ENCODE peak calls at places on chromosomes 3 and 15, in nine cellular contexts. L, X, V, B, A, Y, D, Z and N are unnamed samples.

GRCh38 chr3:121508384-121508783 is 37.4 kb downstream of the POLQ start:
- DNase-seq in L (no peak), X (no peak), V (no peak), B (no peak), A (no peak), Y (no peak), D (no peak), Z (no peak), N (no peak)

GRCh38 chr3:28916713-28917499 is 364.0 kb upstream of the RBMS3 start:
- DNase-seq in L (peak; percentile 12), X (peak; percentile 37), V (peak; percentile 33), B (peak; percentile 27), A (peak; percentile 65), Y (peak; percentile 78), D (no peak), Z (peak; percentile 18), N (peak; percentile 27)

GRCh38 chr3:152471814-152472605 is 203.3 kb downstream of the MBNL1 start:
- DNase-seq in L (peak; percentile 41), X (peak; percentile 73), V (peak; percentile 77), B (peak; percentile 7), A (peak; percentile 54), Y (no peak), D (peak; percentile 74), Z (no peak), N (peak; percentile 62)

GRCh38 chr3:82567029-82567600 is 805.7 kb upstream of the GBE1 start:
- DNase-seq in L (no peak), X (no peak), V (no peak), B (no peak), A (no peak), Y (no peak), D (no peak), Z (no peak), N (no peak)

GRCh38 chr3:70885636-70886035 is 573.2 kb upstream of the MDFIC2 start:
- DNase-seq in L (no peak), X (no peak), V (no peak), B (no peak), A (no peak), Y (no peak), D (no peak), Z (no peak), N (no peak)

GRCh38 chr3:123759311-123759710 is 124.8 kb downstream of the MYLK start:
- DNase-seq in L (no peak), X (no peak), V (no peak), B (no peak), A (no peak), Y (no peak), D (no peak), Z (no peak), N (no peak)

GRCh38 chr3:55202320-55202719 is 274.5 kb upstream of the LRTM1 start:
- DNase-seq in L (no peak), X (no peak), V (no peak), B (no peak), A (peak; percentile 95), Y (no peak), D (no peak), Z (no peak), N (no peak)

GRCh38 chr3:25582242-25582641 is 82.5 kb downstream of the TOP2B start:
- DNase-seq in L (no peak), X (no peak), V (no peak), B (no peak), A (peak; percentile 96), Y (no peak), D (no peak), Z (no peak), N (no peak)

GRCh38 chr15:76346666-76347506 is 10.3 kb downstream of the ISL2 start:
- DNase-seq in L (no peak), X (no peak), V (peak; percentile 38), B (no peak), A (peak; percentile 51), Y (no peak), D (no peak), Z (no peak), N (no peak)

GRCh38 chr15:78726870-78727551 is 84.3 kb downstream of the ADAMTS7 start:
- DNase-seq in L (no peak), X (no peak), V (peak; percentile 33), B (no peak), A (no peak), Y (no peak), D (peak; percentile 28), Z (no peak), N (no peak)

GRCh38 chr3:4983739-4984510 is 4.7 kb downstream of the BHLHE40 start:
- DNase-seq in L (no peak), X (peak; percentile 63), V (peak; percentile 72), B (no peak), A (peak; percentile 92), Y (peak; percentile 82), D (peak; percentile 41), Z (no peak), N (no peak)

GRCh38 chr15:55873024-55873745 is 120.2 kb downstream of the NEDD4 start:
- DNase-seq in L (no peak), X (no peak), V (no peak), B (no peak), A (peak; percentile 13), Y (no peak), D (no peak), Z (no peak), N (no peak)

GRCh38 chr3:58824285-58824684 is 157.7 kb upstream of the FAM3D start:
- DNase-seq in L (peak; percentile 51), X (no peak), V (peak; percentile 79), B (peak; percentile 31), A (peak; percentile 73), Y (peak; percentile 35), D (peak; percentile 74), Z (no peak), N (no peak)

GRCh38 chr3:196849180-196849721 is 18.5 kb upstream of the SENP5 start:
- DNase-seq in L (no peak), X (no peak), V (no peak), B (no peak), A (no peak), Y (no peak), D (no peak), Z (no peak), N (no peak)

GRCh38 chr3:138786788-138787276 is 47.9 kb downstream of the PIK3CB start:
- DNase-seq in L (no peak), X (no peak), V (no peak), B (no peak), A (peak; percentile 50), Y (no peak), D (no peak), Z (no peak), N (no peak)

GRCh38 chr15:20356444-20357138 is 185.0 kb downstream of the GOLGA6L6 start:
- DNase-seq in L (peak; percentile 35), X (peak; percentile 15), V (peak; percentile 40), B (no peak), A (no peak), Y (peak; percentile 83), D (peak; percentile 69), Z (no peak), N (no peak)

GRCh38 chr3:136329593-136329992 is 79.5 kb downstream of the PCCB start:
- DNase-seq in L (no peak), X (no peak), V (no peak), B (no peak), A (no peak), Y (no peak), D (no peak), Z (no peak), N (no peak)
- H3K27ac ChIP-seq in L (no peak overlapping the region), X (no peak overlapping the region), V (no peak overlapping the region), B (no peak overlapping the region), A (no peak overlapping the region), Y (no peak overlapping the region), D (no peak overlapping the region), Z (no peak overlapping the region), N (no peak overlapping the region)

DNA sequence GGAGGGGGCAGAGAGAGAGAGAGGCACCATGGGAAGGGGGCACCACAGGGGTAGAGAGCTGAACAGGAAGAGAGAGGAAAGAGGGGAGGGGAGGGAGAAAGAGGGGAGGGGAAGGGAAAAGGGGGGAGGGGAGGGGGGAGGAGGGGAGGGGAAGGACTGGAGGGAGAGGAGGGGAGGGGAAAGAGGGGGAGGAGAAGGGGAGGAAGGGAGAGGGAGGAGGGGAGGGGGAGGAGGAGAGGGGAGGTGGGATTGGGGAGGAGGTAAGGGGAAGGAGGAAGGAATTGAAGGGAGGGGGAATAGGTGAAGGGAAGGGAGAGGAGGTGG is 14.5 kb upstream of the TMEM115 start:
- DNase-seq in L (no peak), X (no peak), V (no peak), B (no peak), A (no peak), Y (no peak), D (no peak), Z (no peak), N (no peak)
- H3K27ac ChIP-seq in L (peak overlapping the region; percentile 61), X (no peak overlapping the region), V (no peak overlapping the region), B (no peak overlapping the region), A (no peak overlapping the region), Y (no peak overlapping the region), D (no peak overlapping the region), Z (no peak overlapping the region), N (no peak overlapping the region)

DNA sequence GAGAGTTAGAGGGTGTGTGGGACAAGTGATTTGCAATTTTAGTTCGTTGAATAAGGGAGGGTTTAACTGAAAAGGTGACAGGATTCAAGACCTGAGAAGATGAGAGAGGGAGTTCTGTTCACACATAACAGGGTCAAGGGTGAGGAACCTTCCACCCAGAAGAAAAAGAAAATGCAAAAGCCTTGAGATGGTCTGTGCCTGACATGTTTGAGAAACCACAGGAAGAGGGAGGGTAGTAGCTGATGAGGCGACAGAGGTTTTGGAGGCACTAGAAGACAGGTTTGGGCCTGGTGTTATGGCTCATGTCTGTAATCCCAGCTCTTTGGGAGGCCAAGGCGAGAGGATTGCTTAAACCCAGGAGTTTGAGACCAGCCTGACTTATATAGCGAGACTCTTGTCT is 616 bp upstream of the SLC25A20 start:
- DNase-seq in L (no peak), X (no peak), V (no peak), B (no peak), A (no peak), Y (no peak), D (no peak), Z (no peak), N (no peak)
- H3K27ac ChIP-seq in L (no peak overlapping the region), X (peak overlapping the region; percentile 82), V (peak overlapping the region; percentile 88), B (peak overlapping the region; percentile 55), A (no peak overlapping the region), Y (no peak overlapping the region), D (peak overlapping the region; percentile 80), Z (no peak overlapping the region), N (no peak overlapping the region)

DNA sequence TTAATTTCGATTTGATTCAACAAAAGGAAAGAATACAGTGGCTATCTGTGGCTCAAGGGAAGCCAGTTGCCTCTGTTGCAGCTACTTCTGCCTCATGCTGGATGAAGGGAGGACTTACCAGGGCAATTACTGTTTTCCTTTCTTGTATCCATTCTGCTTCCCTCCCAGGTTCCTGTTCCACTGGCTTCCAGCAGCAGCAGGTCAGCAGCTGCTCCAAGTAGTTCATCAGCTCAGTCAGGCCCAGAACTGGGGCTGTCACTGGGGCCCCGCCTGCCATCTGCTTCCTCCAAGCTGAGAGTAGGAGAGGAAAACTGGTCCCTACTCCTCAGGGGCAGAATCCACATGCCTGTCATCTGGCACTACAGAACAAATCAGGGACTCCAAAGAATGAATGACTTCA is 48.6 kb upstream of the ULK4 start:
- DNase-seq in L (no peak), X (no peak), V (peak; percentile 53), B (no peak), A (no peak), Y (no peak), D (no peak), Z (no peak), N (no peak)
- H3K27ac ChIP-seq in L (no peak overlapping the region), X (no peak overlapping the region), V (no peak overlapping the region), B (no peak overlapping the region), A (no peak overlapping the region), Y (no peak overlapping the region), D (no peak overlapping the region), Z (no peak overlapping the region), N (no peak overlapping the region)

GRCh38 chr3:170773682-170774081 is 96.3 kb downstream of the RPL22L1 start:
- DNase-seq in L (no peak), X (no peak), V (no peak), B (no peak), A (no peak), Y (no peak), D (no peak), Z (no peak), N (no peak)
- H3K27ac ChIP-seq in L (no peak overlapping the region), X (no peak overlapping the region), V (no peak overlapping the region), B (no peak overlapping the region), A (no peak overlapping the region), Y (no peak overlapping the region), D (no peak overlapping the region), Z (no peak overlapping the region), N (no peak overlapping the region)